ENCODE peak calls at places on chromosomes 2 and 18, in nine cellular contexts. One of them, this sample, is unnamed.

GRCh38 chr2:171858397-171858958 is 35.6 kb downstream of the SLC25A12 start:
- DNase-seq in brain microvascular endothelial cell: no peak
- DNase-seq in body of pancreas: no peak
- DNase-seq in cardiac muscle cell: no peak
- DNase-seq in fibroblast of lung: no peak
- DNase-seq in IMR-90: no peak
- DNase-seq in neural progenitor cell: no peak
- DNase-seq in CD8-positive, alpha-beta T cell: no peak
- DNase-seq in esophagus squamous epithelium: no peak
- DNase-seq in this sample: no peak

GRCh38 chr2:136255648-136256461 is 137.9 kb upstream of the CXCR4 start:
- DNase-seq in brain microvascular endothelial cell: no peak
- DNase-seq in body of pancreas: no peak
- DNase-seq in cardiac muscle cell: no peak
- DNase-seq in fibroblast of lung: no peak
- DNase-seq in IMR-90: no peak
- DNase-seq in neural progenitor cell: no peak
- DNase-seq in CD8-positive, alpha-beta T cell: no peak
- DNase-seq in esophagus squamous epithelium: no peak
- DNase-seq in this sample: no peak

GRCh38 chr2:205975082-205975949 is 110.7 kb downstream of the INO80D start:
- DNase-seq in brain microvascular endothelial cell: no peak
- DNase-seq in body of pancreas: peak; percentile 71
- DNase-seq in cardiac muscle cell: no peak
- DNase-seq in fibroblast of lung: peak; percentile 22
- DNase-seq in IMR-90: no peak
- DNase-seq in neural progenitor cell: no peak
- DNase-seq in CD8-positive, alpha-beta T cell: no peak
- DNase-seq in esophagus squamous epithelium: no peak
- DNase-seq in this sample: peak; percentile 74

GRCh38 chr2:74222300-74222650 is 23.9 kb downstream of the MTHFD2 start:
- DNase-seq in brain microvascular endothelial cell: no peak
- DNase-seq in body of pancreas: no peak
- DNase-seq in cardiac muscle cell: no peak
- DNase-seq in fibroblast of lung: no peak
- DNase-seq in IMR-90: no peak
- DNase-seq in neural progenitor cell: no peak
- DNase-seq in CD8-positive, alpha-beta T cell: no peak
- DNase-seq in esophagus squamous epithelium: no peak
- DNase-seq in this sample: no peak

GRCh38 chr2:182862003-182862402 is 4.4 kb downstream of the FRZB start:
- DNase-seq in brain microvascular endothelial cell: no peak
- DNase-seq in body of pancreas: peak; percentile 27
- DNase-seq in cardiac muscle cell: no peak
- DNase-seq in fibroblast of lung: no peak
- DNase-seq in IMR-90: no peak
- DNase-seq in neural progenitor cell: no peak
- DNase-seq in CD8-positive, alpha-beta T cell: no peak
- DNase-seq in esophagus squamous epithelium: no peak
- DNase-seq in this sample: no peak

GRCh38 chr2:99675110-99675661 is 185.4 kb upstream of the REV1 start:
- DNase-seq in brain microvascular endothelial cell: no peak
- DNase-seq in body of pancreas: no peak
- DNase-seq in cardiac muscle cell: no peak
- DNase-seq in fibroblast of lung: no peak
- DNase-seq in IMR-90: no peak
- DNase-seq in neural progenitor cell: no peak
- DNase-seq in CD8-positive, alpha-beta T cell: no peak
- DNase-seq in esophagus squamous epithelium: no peak
- DNase-seq in this sample: no peak

GRCh38 chr18:63823516-63824219 is 48.5 kb downstream of the SERPINB7 start:
- DNase-seq in brain microvascular endothelial cell: peak; percentile 18
- DNase-seq in body of pancreas: peak; percentile 72
- DNase-seq in cardiac muscle cell: peak; percentile 42
- DNase-seq in fibroblast of lung: peak; percentile 18
- DNase-seq in IMR-90: peak; percentile 77
- DNase-seq in neural progenitor cell: peak; percentile 40
- DNase-seq in CD8-positive, alpha-beta T cell: no peak
- DNase-seq in esophagus squamous epithelium: no peak
- DNase-seq in this sample: no peak

GRCh38 chr2:215136669-215137328 is 1.6 kb downstream of the ABCA12 start:
- DNase-seq in brain microvascular endothelial cell: peak; percentile 42
- DNase-seq in body of pancreas: no peak
- DNase-seq in cardiac muscle cell: no peak
- DNase-seq in fibroblast of lung: peak; percentile 71
- DNase-seq in IMR-90: peak; percentile 6
- DNase-seq in neural progenitor cell: no peak
- DNase-seq in CD8-positive, alpha-beta T cell: no peak
- DNase-seq in esophagus squamous epithelium: no peak
- DNase-seq in this sample: no peak

GRCh38 chr18:28080876-28081300 is 96.0 kb downstream of the CDH2 start:
- DNase-seq in brain microvascular endothelial cell: no peak
- DNase-seq in body of pancreas: no peak
- DNase-seq in cardiac muscle cell: no peak
- DNase-seq in fibroblast of lung: peak; percentile 79
- DNase-seq in IMR-90: peak; percentile 51
- DNase-seq in neural progenitor cell: no peak
- DNase-seq in CD8-positive, alpha-beta T cell: no peak
- DNase-seq in esophagus squamous epithelium: no peak
- DNase-seq in this sample: no peak

GRCh38 chr2:105802587-105802986 is 57.9 kb downstream of the NCK2 start:
- DNase-seq in brain microvascular endothelial cell: no peak
- DNase-seq in body of pancreas: no peak
- DNase-seq in cardiac muscle cell: no peak
- DNase-seq in fibroblast of lung: no peak
- DNase-seq in IMR-90: no peak
- DNase-seq in neural progenitor cell: no peak
- DNase-seq in CD8-positive, alpha-beta T cell: no peak
- DNase-seq in esophagus squamous epithelium: no peak
- DNase-seq in this sample: no peak

GRCh38 chr2:46701152-46701551 is 214.5 kb downstream of the MCFD2 start:
- DNase-seq in brain microvascular endothelial cell: no peak
- DNase-seq in body of pancreas: no peak
- DNase-seq in cardiac muscle cell: no peak
- DNase-seq in fibroblast of lung: peak; percentile 65
- DNase-seq in IMR-90: peak; percentile 72
- DNase-seq in neural progenitor cell: no peak
- DNase-seq in CD8-positive, alpha-beta T cell: no peak
- DNase-seq in esophagus squamous epithelium: no peak
- DNase-seq in this sample: peak; percentile 21

GRCh38 chr2:96512341-96512740 is 7.2 kb upstream of the NEURL3 start:
- DNase-seq in brain microvascular endothelial cell: no peak
- DNase-seq in body of pancreas: no peak
- DNase-seq in cardiac muscle cell: no peak
- DNase-seq in fibroblast of lung: no peak
- DNase-seq in IMR-90: no peak
- DNase-seq in neural progenitor cell: no peak
- DNase-seq in CD8-positive, alpha-beta T cell: no peak
- DNase-seq in esophagus squamous epithelium: no peak
- DNase-seq in this sample: no peak

GRCh38 chr2:159228006-159228655 is 58.4 kb downstream of the WDSUB1 start:
- DNase-seq in brain microvascular endothelial cell: no peak
- DNase-seq in body of pancreas: no peak
- DNase-seq in cardiac muscle cell: no peak
- DNase-seq in fibroblast of lung: peak; percentile 25
- DNase-seq in IMR-90: no peak
- DNase-seq in neural progenitor cell: no peak
- DNase-seq in CD8-positive, alpha-beta T cell: no peak
- DNase-seq in esophagus squamous epithelium: no peak
- DNase-seq in this sample: no peak

GRCh38 chr2:159226059-159226461 is 60.4 kb downstream of the WDSUB1 start:
- DNase-seq in brain microvascular endothelial cell: peak; percentile 73
- DNase-seq in body of pancreas: peak; percentile 19
- DNase-seq in cardiac muscle cell: no peak
- DNase-seq in fibroblast of lung: peak; percentile 69
- DNase-seq in IMR-90: peak; percentile 52
- DNase-seq in neural progenitor cell: no peak
- DNase-seq in CD8-positive, alpha-beta T cell: no peak
- DNase-seq in esophagus squamous epithelium: no peak
- DNase-seq in this sample: no peak

GRCh38 chr2:159225025-159226016 is 61.2 kb downstream of the WDSUB1 start:
- DNase-seq in brain microvascular endothelial cell: no peak
- DNase-seq in body of pancreas: no peak
- DNase-seq in cardiac muscle cell: no peak
- DNase-seq in fibroblast of lung: no peak
- DNase-seq in IMR-90: no peak
- DNase-seq in neural progenitor cell: peak; percentile 31
- DNase-seq in CD8-positive, alpha-beta T cell: no peak
- DNase-seq in esophagus squamous epithelium: no peak
- DNase-seq in this sample: no peak

GRCh38 chr2:159227467-159227866 is 59.0 kb downstream of the WDSUB1 start:
- DNase-seq in brain microvascular endothelial cell: no peak
- DNase-seq in body of pancreas: no peak
- DNase-seq in cardiac muscle cell: no peak
- DNase-seq in fibroblast of lung: no peak
- DNase-seq in IMR-90: no peak
- DNase-seq in neural progenitor cell: no peak
- DNase-seq in CD8-positive, alpha-beta T cell: no peak
- DNase-seq in esophagus squamous epithelium: no peak
- DNase-seq in this sample: no peak

GRCh38 chr2:159226608-159227007 is 59.9 kb downstream of the WDSUB1 start:
- DNase-seq in brain microvascular endothelial cell: no peak
- DNase-seq in body of pancreas: no peak
- DNase-seq in cardiac muscle cell: no peak
- DNase-seq in fibroblast of lung: no peak
- DNase-seq in IMR-90: no peak
- DNase-seq in neural progenitor cell: no peak
- DNase-seq in CD8-positive, alpha-beta T cell: no peak
- DNase-seq in esophagus squamous epithelium: no peak
- DNase-seq in this sample: no peak
- H3K36me3 ChIP-seq in brain microvascular endothelial cell: peaks cover 68% of the 10 kb centered on the region
- H3K36me3 ChIP-seq in body of pancreas: peaks cover 10% of the 10 kb centered on the region
- H3K36me3 ChIP-seq in cardiac muscle cell: peaks cover 47% of the 10 kb centered on the region
- H3K36me3 ChIP-seq in fibroblast of lung: peaks cover 7% of the 10 kb centered on the region
- H3K36me3 ChIP-seq in IMR-90: peaks cover 62% of the 10 kb centered on the region
- H3K36me3 ChIP-seq in neural progenitor cell: no peaks in the 10 kb centered on the region
- H3K36me3 ChIP-seq in CD8-positive, alpha-beta T cell: no peaks in the 10 kb centered on the region
- H3K36me3 ChIP-seq in esophagus squamous epithelium: peaks cover 36% of the 10 kb centered on the region
- H3K36me3 ChIP-seq in this sample: no peaks in the 10 kb centered on the region

GRCh38 chr2:179931502-179931901 is 70.1 kb upstream of the ZNF385B start:
- DNase-seq in brain microvascular endothelial cell: no peak
- DNase-seq in body of pancreas: no peak
- DNase-seq in cardiac muscle cell: no peak
- DNase-seq in fibroblast of lung: no peak
- DNase-seq in IMR-90: no peak
- DNase-seq in neural progenitor cell: no peak
- DNase-seq in CD8-positive, alpha-beta T cell: no peak
- DNase-seq in esophagus squamous epithelium: no peak
- DNase-seq in this sample: no peak

GRCh38 chr2:179932786-179933185 is 71.4 kb upstream of the ZNF385B start:
- DNase-seq in brain microvascular endothelial cell: no peak
- DNase-seq in body of pancreas: peak; percentile 62
- DNase-seq in cardiac muscle cell: peak; percentile 4
- DNase-seq in fibroblast of lung: peak; percentile 27
- DNase-seq in IMR-90: no peak
- DNase-seq in neural progenitor cell: no peak
- DNase-seq in CD8-positive, alpha-beta T cell: no peak
- DNase-seq in esophagus squamous epithelium: no peak
- DNase-seq in this sample: no peak

GRCh38 chr2:179939282-179939681 is 67.8 kb downstream of the CWC22 start:
- DNase-seq in brain microvascular endothelial cell: no peak
- DNase-seq in body of pancreas: no peak
- DNase-seq in cardiac muscle cell: no peak
- DNase-seq in fibroblast of lung: no peak
- DNase-seq in IMR-90: no peak
- DNase-seq in neural progenitor cell: no peak
- DNase-seq in CD8-positive, alpha-beta T cell: no peak
- DNase-seq in esophagus squamous epithelium: no peak
- DNase-seq in this sample: peak; percentile 22

GRCh38 chr2:179938026-179938425 is 69.1 kb downstream of the CWC22 start:
- DNase-seq in brain microvascular endothelial cell: no peak
- DNase-seq in body of pancreas: no peak
- DNase-seq in cardiac muscle cell: no peak
- DNase-seq in fibroblast of lung: no peak
- DNase-seq in IMR-90: no peak
- DNase-seq in neural progenitor cell: no peak
- DNase-seq in CD8-positive, alpha-beta T cell: no peak
- DNase-seq in esophagus squamous epithelium: no peak
- DNase-seq in this sample: no peak

GRCh38 chr2:179936654-179937053 is 70.4 kb downstream of the CWC22 start:
- DNase-seq in brain microvascular endothelial cell: no peak
- DNase-seq in body of pancreas: peak; percentile 10
- DNase-seq in cardiac muscle cell: peak; percentile 62
- DNase-seq in fibroblast of lung: no peak
- DNase-seq in IMR-90: no peak
- DNase-seq in neural progenitor cell: peak; percentile 66
- DNase-seq in CD8-positive, alpha-beta T cell: no peak
- DNase-seq in esophagus squamous epithelium: no peak
- DNase-seq in this sample: peak; percentile 59
- TF ChIP-seq CTCF in brain microvascular endothelial cell: peak; percentile 71
- TF ChIP-seq CTCF in body of pancreas: peak; percentile 19
- TF ChIP-seq CTCF in cardiac muscle cell: peak; percentile 31
- TF ChIP-seq CTCF in fibroblast of lung: peak; percentile 24
- TF ChIP-seq CTCF in IMR-90: peak; percentile 25
- TF ChIP-seq CTCF in neural progenitor cell: peak; percentile 63
- TF ChIP-seq CTCF in CD8-positive, alpha-beta T cell: no peak
- TF ChIP-seq CTCF in esophagus squamous epithelium: peak; percentile 6
- TF ChIP-seq CTCF in this sample: peak; percentile 39

DNA sequence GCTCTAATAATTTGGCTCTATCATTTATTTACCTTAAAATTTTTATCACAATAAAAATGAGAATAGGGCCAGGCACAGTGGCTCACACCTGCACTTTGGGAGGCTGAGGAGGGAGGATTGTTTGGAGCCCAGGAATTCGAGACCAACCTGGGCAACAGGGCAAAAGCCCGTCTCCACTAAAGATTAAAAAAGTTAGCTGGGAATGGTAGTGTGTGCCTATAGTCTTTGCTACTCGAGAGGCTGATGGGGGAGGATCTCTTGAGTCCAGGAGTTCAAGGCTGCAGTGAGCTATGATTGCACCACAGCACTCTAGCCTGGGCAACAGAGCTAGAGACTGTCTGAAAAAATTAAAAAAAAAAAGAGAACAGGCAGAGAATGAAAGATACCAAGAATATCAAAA is 5.7 kb downstream of the MPHOSPH10 start:
- DNase-seq in brain microvascular endothelial cell: no peak
- DNase-seq in body of pancreas: no peak
- DNase-seq in cardiac muscle cell: no peak
- DNase-seq in fibroblast of lung: no peak
- DNase-seq in IMR-90: no peak
- DNase-seq in neural progenitor cell: no peak
- DNase-seq in CD8-positive, alpha-beta T cell: no peak
- DNase-seq in esophagus squamous epithelium: no peak
- DNase-seq in this sample: no peak
- H3K36me3 ChIP-seq in brain microvascular endothelial cell: peaks cover 43% of the 10 kb centered on the region
- H3K36me3 ChIP-seq in body of pancreas: peaks cover 41% of the 10 kb centered on the region
- H3K36me3 ChIP-seq in cardiac muscle cell: peaks cover 71% of the 10 kb centered on the region
- H3K36me3 ChIP-seq in fibroblast of lung: peaks cover 5% of the 10 kb centered on the region
- H3K36me3 ChIP-seq in IMR-90: peaks cover 31% of the 10 kb centered on the region
- H3K36me3 ChIP-seq in neural progenitor cell: peaks cover 16% of the 10 kb centered on the region
- H3K36me3 ChIP-seq in CD8-positive, alpha-beta T cell: peaks cover 58% of the 10 kb centered on the region
- H3K36me3 ChIP-seq in esophagus squamous epithelium: peaks cover 39% of the 10 kb centered on the region
- H3K36me3 ChIP-seq in this sample: no peaks in the 10 kb centered on the region

DNA sequence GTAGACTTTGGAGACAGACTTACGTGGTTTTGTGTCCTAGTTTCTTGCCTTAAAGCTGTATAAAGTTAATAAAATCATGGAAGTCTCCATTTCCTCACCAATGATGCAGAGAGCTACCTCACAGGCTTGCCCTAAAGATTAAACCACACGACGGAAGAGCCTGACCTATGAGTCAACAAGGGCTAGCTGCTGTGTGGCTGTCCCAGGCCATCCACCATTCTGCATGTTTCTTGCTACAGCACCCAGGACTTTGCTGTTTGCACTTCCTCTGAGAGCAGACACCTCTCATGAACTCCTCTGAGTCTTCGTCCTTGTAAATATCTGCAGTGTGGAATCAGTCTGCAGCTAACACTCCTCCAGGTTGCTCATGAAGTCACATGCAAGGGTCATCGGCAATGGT is 160.0 kb upstream of the TRIB2 start:
- DNase-seq in brain microvascular endothelial cell: peak; percentile 77
- DNase-seq in body of pancreas: no peak
- DNase-seq in cardiac muscle cell: no peak
- DNase-seq in fibroblast of lung: peak; percentile 82
- DNase-seq in IMR-90: peak; percentile 84
- DNase-seq in neural progenitor cell: no peak
- DNase-seq in CD8-positive, alpha-beta T cell: no peak
- DNase-seq in esophagus squamous epithelium: no peak
- DNase-seq in this sample: peak; percentile 62
- TF ChIP-seq CTCF in brain microvascular endothelial cell: no peak
- TF ChIP-seq CTCF in body of pancreas: no peak
- TF ChIP-seq CTCF in cardiac muscle cell: no peak
- TF ChIP-seq CTCF in fibroblast of lung: no peak
- TF ChIP-seq CTCF in IMR-90: no peak
- TF ChIP-seq CTCF in neural progenitor cell: no peak
- TF ChIP-seq CTCF in CD8-positive, alpha-beta T cell: no peak
- TF ChIP-seq CTCF in esophagus squamous epithelium: no peak
- TF ChIP-seq CTCF in this sample: no peak

This sample was measured in hepatocyte.